ENCODE peak calls at places on chromosomes 12 and 14, in nine cellular contexts. Z is posterior cingulate gyrus, X is hypothalamus, K is renal cortical epithelial cell, E is neuronal stem cell, F is neural crest cell, Y is ELR, P is activated B cell treated with CpG ODN at 0.5 μM for 24 hours, L is fibroblast of mammary gland. O is an unnamed sample.

GRCh38 chr12:120538281-120539156 is 4.4 kb downstream of the RNF10 start:
- DNase-seq in E (no peak), Y (peak), P (no peak), Z (no peak), K (peak), L (peak), F (no peak), X (no peak), O (peak)

GRCh38 chr14:77225254-77225653 is 43.7 kb downstream of the TMEM63C start:
- DNase-seq in F (no peak), Y (no peak), E (no peak), L (no peak), X (no peak), P (no peak), K (no peak), Z (no peak), O (no peak)

GRCh38 chr14:22587247-22587646 is 1.8 kb downstream of the DAD1 start:
- DNase-seq in Z (no peak), Y (no peak), K (no peak), E (no peak), L (no peak), X (no peak), F (no peak), P (no peak), O (no peak)

GRCh38 chr14:73887116-73887490 is 444 bp downstream of the ZNF410 start:
- DNase-seq in L (peak), E (no peak), F (no peak), P (no peak), K (no peak), X (no peak), Y (peak), Z (no peak), O (no peak)

GRCh38 chr12:99092100-99092851 is 447.2 kb downstream of the APAF1 start:
- DNase-seq in L (no peak), X (no peak), P (no peak), Y (no peak), F (no peak), K (no peak), Z (no peak), E (no peak), O (no peak)

GRCh38 chr14:35900741-35901140 is 74.6 kb downstream of the BRMS1L start:
- DNase-seq in F (no peak), Z (no peak), L (no peak), X (no peak), E (no peak), Y (no peak), P (no peak), K (no peak), O (no peak)

GRCh38 chr12:121811434-121812319 is 7.9 kb downstream of the SETD1B start:
- DNase-seq in E (peak), Y (peak), K (no peak), F (peak), Z (peak), X (no peak), L (peak), P (peak), O (peak)

GRCh38 chr12:122022393-122023338 is 982 bp downstream of the BCL7A start:
- DNase-seq in E (no peak), Y (peak), Z (peak), F (peak), L (no peak), K (no peak), X (no peak), P (peak), O (no peak)

GRCh38 chr12:122842505-122843405 is 7.5 kb downstream of the HIP1R start:
- DNase-seq in L (no peak), Y (no peak), P (no peak), E (no peak), X (no peak), F (no peak), Z (peak), K (peak), O (no peak)

GRCh38 chr12:76586764-76587395 is 27.3 kb upstream of the OSBPL8 start:
- DNase-seq in E (peak), Z (no peak), X (no peak), Y (peak), L (peak), K (peak), F (peak), P (no peak), O (no peak)

GRCh38 chr12:122088181-122088810 is 9.7 kb downstream of the MLXIP start:
- DNase-seq in X (no peak), L (peak), Z (no peak), E (no peak), P (no peak), F (no peak), Y (no peak), K (no peak), O (no peak)

GRCh38 chr12:129089576-129089975 is 236.3 kb downstream of the GLT1D1 start:
- DNase-seq in F (no peak), E (no peak), K (no peak), P (no peak), L (no peak), Y (no peak), Z (no peak), X (no peak), O (no peak)

GRCh38 chr14:65303185-65303901 is 109.2 kb upstream of the FUT8 start:
- DNase-seq in F (no peak), K (peak), P (no peak), X (no peak), Y (peak), E (no peak), Z (no peak), L (no peak), O (peak)

GRCh38 chr12:94805749-94806148 is 155.4 kb upstream of the TMCC3 start:
- DNase-seq in F (no peak), E (no peak), Y (peak), L (peak), K (peak), Z (no peak), X (no peak), P (no peak), O (no peak)

GRCh38 chr14:99333841-99334240 is 61.8 kb upstream of the BCL11B start:
- DNase-seq in X (no peak), P (no peak), L (no peak), F (no peak), Y (no peak), K (no peak), E (no peak), Z (no peak), O (no peak)

GRCh38 chr12:5440973-5441372 is 9.1 kb downstream of the NTF3 start:
- DNase-seq in Z (no peak), K (no peak), P (no peak), X (no peak), E (no peak), F (no peak), L (no peak), Y (no peak), O (no peak)

O was measured in upper lobe of left lung.